ENCODE peak calls at places on chromosomes 11 and 22, in four cellular contexts. S is GM12878, W is HepG2, H is K562. N is an unnamed sample. For H3K4me1, the result is how much of the 10 kb centered on the place peaks cover.

GRCh38 chr22:30337461-30337778 is 10.7 kb upstream of the TBC1D10A start:
- DNase-seq in W (no peak), H (no peak), S (no peak), N (no peak)

GRCh38 chr11:75480890-75481190 is 44.9 kb downstream of the GDPD5 start:
- DNase-seq in H (no peak), W (no peak), S (no peak), N (no peak)

GRCh38 chr11:133064152-133064877 is 468.0 kb downstream of the OPCML start:
- DNase-seq in H (peak), S (no peak), W (peak), N (no peak)

GRCh38 chr11:124623861-124624525 is 1.3 kb downstream of the TBRG1 start:
- DNase-seq in S (no peak), H (no peak), W (no peak), N (no peak)

GRCh38 chr11:114155116-114155515 is 95.6 kb downstream of the ZBTB16 start:
- DNase-seq in S (no peak), H (no peak), W (no peak), N (no peak)

GRCh38 chr11:3942160-3942955 is 86.9 kb downstream of the STIM1 start:
- DNase-seq in W (peak), S (no peak), H (no peak), N (no peak)

GRCh38 chr11:19696904-19697303 is 15.7 kb upstream of the NAV2 start:
- DNase-seq in H (no peak), W (no peak), S (no peak), N (no peak)

GRCh38 chr11:27830206-27830605 is 130.0 kb upstream of the BDNF start:
- DNase-seq in S (no peak), H (no peak), W (no peak), N (no peak)

GRCh38 chr11:119175493-119176077 is 7.1 kb downstream of the NLRX1 start:
- DNase-seq in H (peak), W (no peak), S (no peak), N (no peak)

GRCh38 chr11:118152552-118153471 is at the start of gene SCN4B:
- DNase-seq in H (peak), W (no peak), S (no peak), N (no peak)
- H3K4me1 ChIP-seq in H (under half), W (under half), S (under half), N (under half)

DNA sequence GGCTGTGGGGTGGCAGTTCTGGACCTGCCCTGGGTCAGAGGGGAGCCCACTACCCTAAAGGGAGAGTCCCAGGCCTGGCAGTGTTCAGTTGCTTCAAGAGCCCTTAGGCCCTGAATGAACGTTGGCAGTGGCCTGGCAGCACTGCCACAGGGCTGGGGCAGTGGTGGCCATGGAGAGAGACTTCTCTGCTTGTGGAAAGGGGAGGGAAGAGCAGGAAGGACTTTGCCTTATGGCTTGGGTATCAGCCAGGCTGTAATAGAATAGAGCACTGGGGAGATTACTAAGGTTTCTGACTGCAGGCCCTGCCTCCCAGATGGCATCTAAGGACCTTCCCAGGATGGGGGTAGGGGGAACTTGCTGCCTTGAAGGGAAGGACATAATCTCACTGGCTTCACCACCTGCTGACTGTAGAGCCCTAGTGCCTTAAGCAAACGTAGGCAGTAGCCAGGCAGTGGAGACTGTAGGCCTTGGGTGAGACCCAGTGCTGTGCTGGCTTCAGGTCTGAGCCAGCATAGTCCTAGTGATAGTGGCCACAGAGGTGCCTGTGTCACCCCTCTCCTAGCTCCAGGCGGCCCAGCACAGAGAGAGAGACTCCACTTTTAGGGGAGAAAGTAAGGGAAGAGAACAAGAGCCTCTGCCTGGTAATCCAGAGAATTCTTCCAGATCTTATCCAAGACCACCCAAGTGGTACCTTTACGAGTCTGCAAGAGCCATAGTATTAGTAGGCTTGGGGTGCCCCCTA is 27.6 kb downstream of the PLA2G6 start:
- DNase-seq in S (no peak), W (peak), H (no peak), N (no peak)
- TF ChIP-seq ZBTB33 in S (no peak), W (no peak), H (no peak), N (no peak)

DNA sequence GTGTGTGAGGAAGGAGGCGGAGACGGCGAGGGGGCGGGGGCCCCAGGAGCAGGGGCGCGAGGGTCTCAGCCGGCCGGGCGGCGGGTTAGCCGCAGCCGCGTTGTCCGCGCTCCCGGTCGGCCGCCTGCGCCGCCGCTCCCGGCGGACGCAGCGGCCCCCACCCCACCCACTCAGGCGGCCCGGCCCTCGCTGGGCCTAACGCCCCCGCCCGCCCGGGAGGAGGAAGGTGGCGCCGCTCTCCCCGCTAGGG is at the start of gene FCHSD2:
- DNase-seq in W (no peak), S (no peak), H (peak), N (no peak)
- TF ChIP-seq POLR2A in W (no peak), S (no peak), H (no peak), N (no peak)

GRCh38 chr11:125694951-125695350 is 14.3 kb upstream of the ACRV1 start:
- DNase-seq in W (no peak), S (no peak), H (no peak), N (no peak)
- H3K4me1 ChIP-seq in W (under half), S (under half), H (under half), N (under half)

DNA sequence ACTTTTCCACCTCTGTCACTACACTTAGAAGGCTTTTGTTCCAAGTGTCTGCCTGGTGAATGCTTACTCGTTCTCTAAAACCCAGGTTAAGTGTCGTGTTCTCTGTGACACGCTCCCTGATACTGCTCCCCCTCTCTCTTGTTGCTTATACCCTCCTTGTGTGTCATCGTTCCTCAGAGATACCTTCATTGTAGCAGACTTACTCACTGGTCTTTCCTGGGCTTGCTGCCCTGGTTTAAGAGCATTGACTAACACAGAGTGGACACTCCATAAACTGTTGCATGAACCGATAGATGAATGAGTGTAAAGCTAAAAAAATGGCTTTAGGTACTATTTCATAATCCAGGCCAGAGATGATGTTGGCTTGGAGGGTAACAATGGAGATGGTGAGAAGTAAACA is 171.3 kb downstream of the GRIK4 start:
- DNase-seq in S (no peak), W (no peak), H (no peak), N (no peak)
- TF ChIP-seq ZBTB33 in S (no peak), W (no peak), H (no peak), N (no peak)

N was measured in HCT116.